ENCODE peak calls at places on chromosome 14, in ten cellular contexts. One of them, this sample, is unnamed.

GRCh38 chr14:76699901-76700590 is 61.2 kb upstream of the VASH1 start:
- DNase-seq in DMS 273 treated with DMSO at 0.1 percent for 48 hours: no peak
- DNase-seq in GM19239: no peak
- DNase-seq in hepatic stellate cell: no peak
- DNase-seq in PC-3: no peak
- DNase-seq in stimulated activated effector memory CD8-positive, alpha-beta T cell treated with anti-CD3 and anti-CD28 coated beads, Interleukin-12 subunit alpha, Interleukin-12 subunit beta, amount 100 ng/mL, for 72 hours: peak; percentile 30
- DNase-seq in left kidney: no peak
- DNase-seq in activated T-cell treated with anti-CD3 and anti-CD28 coated beads for 4 hours: no peak
- DNase-seq in HEK293T: no peak
- DNase-seq in BJ: no peak
- DNase-seq in this sample: no peak

GRCh38 chr14:78227466-78228077 is 57.4 kb downstream of the NRXN3 start:
- DNase-seq in DMS 273 treated with DMSO at 0.1 percent for 48 hours: no peak
- DNase-seq in GM19239: no peak
- DNase-seq in hepatic stellate cell: no peak
- DNase-seq in PC-3: no peak
- DNase-seq in stimulated activated effector memory CD8-positive, alpha-beta T cell treated with anti-CD3 and anti-CD28 coated beads, Interleukin-12 subunit alpha, Interleukin-12 subunit beta, amount 100 ng/mL, for 72 hours: no peak
- DNase-seq in left kidney: peak; percentile 48
- DNase-seq in activated T-cell treated with anti-CD3 and anti-CD28 coated beads for 4 hours: no peak
- DNase-seq in HEK293T: no peak
- DNase-seq in BJ: no peak
- DNase-seq in this sample: no peak

GRCh38 chr14:75067212-75067611 is 2.2 kb upstream of the ZC2HC1C start:
- DNase-seq in DMS 273 treated with DMSO at 0.1 percent for 48 hours: no peak
- DNase-seq in GM19239: no peak
- DNase-seq in hepatic stellate cell: no peak
- DNase-seq in PC-3: no peak
- DNase-seq in stimulated activated effector memory CD8-positive, alpha-beta T cell treated with anti-CD3 and anti-CD28 coated beads, Interleukin-12 subunit alpha, Interleukin-12 subunit beta, amount 100 ng/mL, for 72 hours: no peak
- DNase-seq in left kidney: no peak
- DNase-seq in activated T-cell treated with anti-CD3 and anti-CD28 coated beads for 4 hours: no peak
- DNase-seq in HEK293T: no peak
- DNase-seq in BJ: no peak
- DNase-seq in this sample: no peak

GRCh38 chr14:25042362-25043299 is 7.3 kb downstream of the STXBP6 start:
- DNase-seq in DMS 273 treated with DMSO at 0.1 percent for 48 hours: no peak
- DNase-seq in GM19239: no peak
- DNase-seq in hepatic stellate cell: peak; percentile 33
- DNase-seq in PC-3: peak; percentile 24
- DNase-seq in stimulated activated effector memory CD8-positive, alpha-beta T cell treated with anti-CD3 and anti-CD28 coated beads, Interleukin-12 subunit alpha, Interleukin-12 subunit beta, amount 100 ng/mL, for 72 hours: no peak
- DNase-seq in left kidney: peak; percentile 84
- DNase-seq in activated T-cell treated with anti-CD3 and anti-CD28 coated beads for 4 hours: no peak
- DNase-seq in HEK293T: peak; percentile 39
- DNase-seq in BJ: no peak
- DNase-seq in this sample: peak; percentile 3

GRCh38 chr14:72607386-72608125 is 286.3 kb downstream of the DPF3 start:
- DNase-seq in DMS 273 treated with DMSO at 0.1 percent for 48 hours: no peak
- DNase-seq in GM19239: no peak
- DNase-seq in hepatic stellate cell: no peak
- DNase-seq in PC-3: no peak
- DNase-seq in stimulated activated effector memory CD8-positive, alpha-beta T cell treated with anti-CD3 and anti-CD28 coated beads, Interleukin-12 subunit alpha, Interleukin-12 subunit beta, amount 100 ng/mL, for 72 hours: no peak
- DNase-seq in left kidney: peak; percentile 60
- DNase-seq in activated T-cell treated with anti-CD3 and anti-CD28 coated beads for 4 hours: no peak
- DNase-seq in HEK293T: no peak
- DNase-seq in BJ: no peak
- DNase-seq in this sample: peak; percentile 55

GRCh38 chr14:37903561-37904191 is 304.0 kb upstream of the SSTR1 start:
- DNase-seq in DMS 273 treated with DMSO at 0.1 percent for 48 hours: peak; percentile 6
- DNase-seq in GM19239: no peak
- DNase-seq in hepatic stellate cell: peak; percentile 8
- DNase-seq in PC-3: peak; percentile 83
- DNase-seq in stimulated activated effector memory CD8-positive, alpha-beta T cell treated with anti-CD3 and anti-CD28 coated beads, Interleukin-12 subunit alpha, Interleukin-12 subunit beta, amount 100 ng/mL, for 72 hours: no peak
- DNase-seq in left kidney: peak; percentile 75
- DNase-seq in activated T-cell treated with anti-CD3 and anti-CD28 coated beads for 4 hours: no peak
- DNase-seq in HEK293T: peak; percentile 40
- DNase-seq in BJ: no peak
- DNase-seq in this sample: peak; percentile 14

GRCh38 chr14:57835751-57836150 is 30.1 kb downstream of the SLC35F4 start:
- DNase-seq in DMS 273 treated with DMSO at 0.1 percent for 48 hours: no peak
- DNase-seq in GM19239: no peak
- DNase-seq in hepatic stellate cell: no peak
- DNase-seq in PC-3: no peak
- DNase-seq in stimulated activated effector memory CD8-positive, alpha-beta T cell treated with anti-CD3 and anti-CD28 coated beads, Interleukin-12 subunit alpha, Interleukin-12 subunit beta, amount 100 ng/mL, for 72 hours: no peak
- DNase-seq in left kidney: no peak
- DNase-seq in activated T-cell treated with anti-CD3 and anti-CD28 coated beads for 4 hours: no peak
- DNase-seq in HEK293T: no peak
- DNase-seq in BJ: no peak
- DNase-seq in this sample: no peak

GRCh38 chr14:51607677-51608076 is 44.0 kb upstream of the FRMD6 start:
- DNase-seq in DMS 273 treated with DMSO at 0.1 percent for 48 hours: no peak
- DNase-seq in GM19239: no peak
- DNase-seq in hepatic stellate cell: peak; percentile 67
- DNase-seq in PC-3: no peak
- DNase-seq in stimulated activated effector memory CD8-positive, alpha-beta T cell treated with anti-CD3 and anti-CD28 coated beads, Interleukin-12 subunit alpha, Interleukin-12 subunit beta, amount 100 ng/mL, for 72 hours: no peak
- DNase-seq in left kidney: peak; percentile 39
- DNase-seq in activated T-cell treated with anti-CD3 and anti-CD28 coated beads for 4 hours: no peak
- DNase-seq in HEK293T: no peak
- DNase-seq in BJ: peak; percentile 99
- DNase-seq in this sample: no peak

GRCh38 chr14:80055226-80055625 is 156.1 kb downstream of the DIO2 start:
- DNase-seq in DMS 273 treated with DMSO at 0.1 percent for 48 hours: no peak
- DNase-seq in GM19239: no peak
- DNase-seq in hepatic stellate cell: peak; percentile 11
- DNase-seq in PC-3: peak; percentile 35
- DNase-seq in stimulated activated effector memory CD8-positive, alpha-beta T cell treated with anti-CD3 and anti-CD28 coated beads, Interleukin-12 subunit alpha, Interleukin-12 subunit beta, amount 100 ng/mL, for 72 hours: no peak
- DNase-seq in left kidney: no peak
- DNase-seq in activated T-cell treated with anti-CD3 and anti-CD28 coated beads for 4 hours: no peak
- DNase-seq in HEK293T: no peak
- DNase-seq in BJ: no peak
- DNase-seq in this sample: no peak

This sample was measured in A172.